ENCODE peak calls at places on chromosomes 6 and 20, in five cellular contexts. O is stomach, J is body of pancreas, M is tibial nerve, D is HCT116. K is an unnamed sample. For H3K9me3, the result is how much of the 10 kb centered on the place peaks cover.

GRCh38 chr6:13455604-13456003 is 31.8 kb downstream of the GFOD1 start:
- DNase-seq in O (no peak), J (no peak), M (no peak), D (no peak), K (no peak)

GRCh38 chr6:4661391-4661790 is 114.8 kb upstream of the CDYL start:
- DNase-seq in O (no peak), J (no peak), M (no peak), D (no peak), K (no peak)

GRCh38 chr6:20905377-20905776 is 371.1 kb downstream of the CDKAL1 start:
- DNase-seq in O (no peak), J (no peak), M (no peak), D (no peak), K (no peak)

GRCh38 chr6:146856296-146856695 is 257.5 kb downstream of the ADGB start:
- DNase-seq in O (no peak), J (no peak), M (no peak), D (no peak), K (no peak)

GRCh38 chr6:153553627-153554026 is 422.5 kb upstream of the RGS17 start:
- DNase-seq in O (no peak), J (no peak), M (no peak), D (peak), K (no peak)

GRCh38 chr20:59825944-59826759 is 107.3 kb downstream of the SYCP2 start:
- DNase-seq in O (peak), J (peak), M (no peak), D (no peak), K (peak)

GRCh38 chr6:156889469-156889868 is 112.3 kb downstream of the ARID1B start:
- DNase-seq in O (no peak), J (no peak), M (no peak), D (no peak), K (no peak)

GRCh38 chr6:74768120-74768519 is 437.7 kb downstream of the COL12A1 start:
- DNase-seq in O (no peak), J (no peak), M (no peak), D (no peak), K (no peak)

GRCh38 chr20:2867081-2867860 is 6.0 kb upstream of the PTPRA start:
- DNase-seq in O (peak), J (no peak), M (no peak), D (no peak), K (no peak)

GRCh38 chr6:11989376-11989775 is 22.7 kb upstream of the HIVEP1 start:
- DNase-seq in O (no peak), J (no peak), M (no peak), D (no peak), K (no peak)

GRCh38 chr6:158633127-158633526 is 11.4 kb downstream of the DYNLT1 start:
- DNase-seq in O (peak), J (no peak), M (no peak), D (no peak), K (peak)

GRCh38 chr6:28771401-28772267 is 152.2 kb downstream of the TRIM27 start:
- DNase-seq in O (no peak), J (no peak), M (no peak), D (no peak), K (peak)

GRCh38 chr6:21597706-21598273 is 4.2 kb downstream of the SOX4 start:
- DNase-seq in O (no peak), J (no peak), M (no peak), D (no peak), K (no peak)

GRCh38 chr6:129370268-129370916 is 339.6 kb downstream of the ARHGAP18 start:
- DNase-seq in O (peak), J (peak), M (no peak), D (peak), K (no peak)

GRCh38 chr6:24402697-24403500 is at the start of gene MRS2:
- DNase-seq in O (peak), J (peak), M (peak), D (peak), K (peak)

GRCh38 chr6:134267917-134268361 is 50.0 kb downstream of the SGK1 start:
- DNase-seq in O (no peak), J (no peak), M (no peak), D (no peak), K (no peak)

GRCh38 chr6:2037230-2037926 is 208.0 kb downstream of the GMDS start:
- DNase-seq in O (no peak), J (no peak), M (no peak), D (no peak), K (no peak)

GRCh38 chr20:57004416-57004815 is 262.0 kb downstream of the BMP7 start:
- DNase-seq in O (no peak), J (no peak), M (no peak), D (no peak), K (no peak)

GRCh38 chr6:119129968-119130484 is 51.6 kb upstream of the FAM184A start:
- DNase-seq in O (no peak), J (peak), M (no peak), D (peak), K (no peak)

GRCh38 chr20:44615169-44615791 is 32.9 kb downstream of the PKIG start:
- DNase-seq in O (no peak), J (no peak), M (no peak), D (no peak), K (no peak)

GRCh38 chr6:119479860-119480655 is 130.5 kb upstream of the MAN1A1 start:
- DNase-seq in O (no peak), J (no peak), M (no peak), D (no peak), K (no peak)

GRCh38 chr20:23048283-23049200 is 930 bp downstream of the THBD start:
- DNase-seq in O (peak), J (peak), M (peak), D (no peak), K (no peak)

GRCh38 chr20:56222201-56222600 is 26.3 kb upstream of the MC3R start:
- DNase-seq in O (no peak), J (no peak), M (no peak), D (no peak), K (no peak)

GRCh38 chr6:98037571-98037970 is 754.6 kb upstream of the MMS22L start:
- DNase-seq in O (no peak), J (no peak), M (no peak), D (no peak), K (no peak)

GRCh38 chr6:98039443-98039842 is 756.4 kb upstream of the MMS22L start:
- DNase-seq in O (no peak), J (no peak), M (no peak), D (no peak), K (no peak)

GRCh38 chr6:98041921-98042320 is 758.9 kb upstream of the MMS22L start:
- DNase-seq in O (no peak), J (no peak), M (no peak), D (no peak), K (no peak)

GRCh38 chr6:98041072-98041471 is 758.1 kb upstream of the MMS22L start:
- DNase-seq in O (no peak), J (no peak), M (no peak), D (no peak), K (no peak)

DNA sequence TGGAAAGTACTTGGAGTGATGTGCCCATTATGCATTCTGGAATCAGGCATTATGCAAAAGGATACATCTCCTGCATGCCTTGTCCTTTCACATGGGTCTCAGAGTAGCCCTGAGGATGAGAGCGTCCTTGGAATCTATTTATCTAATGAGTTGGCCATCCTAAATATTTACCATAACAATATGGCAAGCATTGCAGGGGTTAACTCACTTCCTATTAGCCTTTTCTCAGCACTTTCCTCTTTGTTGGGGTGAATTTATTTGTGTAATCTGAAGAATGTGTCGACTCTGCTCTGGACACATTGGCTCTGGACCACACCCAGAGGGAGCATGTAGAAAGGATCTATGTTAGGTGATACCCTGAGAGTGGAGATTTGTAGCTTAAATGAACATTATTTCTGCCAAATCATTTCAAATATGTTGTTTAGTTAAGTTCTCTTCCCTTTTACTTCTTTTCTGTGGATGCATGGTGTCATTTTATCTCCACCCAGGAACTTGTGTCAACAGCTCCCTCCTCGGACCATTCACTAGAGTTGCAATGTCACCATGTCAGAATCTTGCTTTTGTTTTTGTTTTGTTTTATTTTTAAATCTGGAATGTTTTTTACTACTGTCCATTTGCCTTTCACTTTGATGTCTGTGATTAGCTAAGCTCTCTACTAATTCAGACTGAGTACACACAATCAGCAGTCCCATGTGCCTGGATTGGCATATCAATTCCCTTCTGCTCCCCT is 757.0 kb upstream of the MMS22L start:
- DNase-seq in O (no peak), J (no peak), M (no peak), D (no peak), K (no peak)
- H3K9me3 ChIP-seq in O (under half), J (under half), M (under half), D (under half), K (under half)

GRCh38 chr6:26033132-26033941 is 53.9 kb upstream of the HFE start:
- DNase-seq in O (peak), J (peak), M (no peak), D (peak), K (no peak)
- TF ChIP-seq POLR2A in O (no peak), J (peak), M (peak), D (peak), K (peak)

GRCh38 chr6:17894905-17895304 is 92.5 kb downstream of the KIF13A start:
- DNase-seq in O (no peak), J (no peak), M (no peak), D (no peak), K (no peak)
- H3K9me3 ChIP-seq in O (under half), J (under half), M (under half), D (under half), K (under half)

GRCh38 chr6:30725713-30726505 is 5.8 kb downstream of the TUBB start:
- DNase-seq in O (no peak), J (no peak), M (no peak), D (no peak), K (no peak)
- TF ChIP-seq POLR2A in O (no peak), J (no peak), M (no peak), D (no peak), K (no peak)

K was measured in esophagus muscularis mucosa.